ENCODE peak calls at places on chromosomes 16 and 17, in five cellular contexts. Z, W, I, Y and J are unnamed samples.

GRCh38 chr17:72387969-72388368 is 267.1 kb downstream of the SOX9 start:
- DNase-seq in Y (no peak), I (no peak), W (no peak), Z (no peak), J (no peak)

GRCh38 chr16:53829186-53829747 is 125.3 kb downstream of the FTO start:
- DNase-seq in I (no peak), W (no peak), Z (no peak), Y (no peak), J (no peak)

GRCh38 chr17:35543856-35544255 is 6.4 kb upstream of the SLFN12L start:
- DNase-seq in Y (no peak), Z (no peak), W (no peak), I (no peak), J (no peak)

GRCh38 chr16:89430436-89431157 is 59.8 kb downstream of the ANKRD11 start:
- DNase-seq in W (no peak), Z (no peak), I (no peak), Y (no peak), J (no peak)

GRCh38 chr17:69882281-69882680 is 192.7 kb upstream of the KCNJ16 start:
- DNase-seq in Y (no peak), I (no peak), W (no peak), Z (no peak), J (no peak)

GRCh38 chr17:30600830-30601494 is 123.8 kb downstream of the GOSR1 start:
- DNase-seq in Z (peak), Y (peak), W (no peak), I (no peak), J (peak)

GRCh38 chr16:57530104-57530522 is 6.3 kb downstream of the CCDC102A start:
- DNase-seq in Y (no peak), I (peak), W (no peak), Z (no peak), J (no peak)

GRCh38 chr17:1111599-1112443 is 68.0 kb downstream of the ABR start:
- DNase-seq in W (peak), I (no peak), Z (no peak), Y (peak), J (no peak)

GRCh38 chr17:19727466-19728113 is 11.2 kb upstream of the SLC47A2 start:
- DNase-seq in W (peak), Y (peak), Z (peak), I (peak), J (no peak)

GRCh38 chr17:78450696-78451344 is 72.4 kb downstream of the PGS1 start:
- DNase-seq in W (no peak), I (no peak), Y (no peak), Z (no peak), J (peak)

GRCh38 chr17:29835438-29836351 is 94.3 kb downstream of the SSH2 start:
- DNase-seq in Z (no peak), I (no peak), Y (no peak), W (no peak), J (peak)

GRCh38 chr16:87896924-87897562 is 27.7 kb upstream of the SLC7A5 start:
- DNase-seq in I (no peak), Y (no peak), W (no peak), Z (no peak), J (no peak)

GRCh38 chr16:27967169-27967568 is 96.3 kb downstream of the GSG1L start:
- DNase-seq in Y (no peak), Z (no peak), I (peak), W (no peak), J (no peak)

GRCh38 chr17:43779145-43780125 is 658 bp upstream of the DUSP3 start:
- DNase-seq in I (no peak), W (no peak), Y (no peak), Z (no peak), J (peak)

GRCh38 chr17:33038740-33039139 is 47.1 kb downstream of the SPACA3 start:
- DNase-seq in Y (no peak), W (no peak), Z (peak), I (peak), J (peak)

GRCh38 chr16:56930516-56931252 is 1.3 kb upstream of the HERPUD1 start:
- DNase-seq in I (no peak), W (no peak), Y (no peak), Z (peak), J (peak)

GRCh38 chr16:87233928-87234327 is 83.3 kb downstream of the C16orf95 start:
- DNase-seq in W (no peak), Z (no peak), I (peak), Y (no peak), J (peak)

GRCh38 chr16:2156025-2156848 is 655 bp downstream of the TRAF7 start:
- DNase-seq in Z (peak), Y (no peak), W (no peak), I (peak), J (peak)

GRCh38 chr17:45902892-45903346 is 8.6 kb downstream of the MAPT start:
- DNase-seq in Y (no peak), I (no peak), Z (peak), W (no peak), J (no peak)

GRCh38 chr17:31007695-31008373 is 37.0 kb downstream of the RNF135 start:
- DNase-seq in Y (no peak), Z (no peak), I (no peak), W (no peak), J (no peak)

GRCh38 chr17:30808785-30809286 is 15.7 kb downstream of the CRLF3 start:
- DNase-seq in Z (no peak), W (no peak), I (no peak), Y (no peak), J (no peak)

GRCh38 chr17:72386619-72387237 is 265.9 kb downstream of the SOX9 start:
- DNase-seq in Z (no peak), Y (no peak), I (no peak), W (no peak), J (peak)

GRCh38 chr17:1797323-1797722 is 32.4 kb downstream of the SMYD4 start:
- DNase-seq in Z (no peak), W (no peak), I (no peak), Y (no peak), J (no peak)

GRCh38 chr17:64442550-64442971 is 6.4 kb upstream of the MILR1 start:
- DNase-seq in Y (no peak), I (no peak), W (no peak), Z (no peak), J (no peak)

GRCh38 chr17:80035687-80035936 is at the start of gene TBC1D16:
- DNase-seq in I (no peak), Z (no peak), Y (no peak), W (no peak), J (no peak)

GRCh38 chr17:29617125-29617480 is 5.6 kb downstream of the CORO6 start:
- DNase-seq in Y (peak), I (peak), Z (peak), W (no peak), J (peak)